ENCODE peak calls at places on chromosomes 13 and 19, in four cellular contexts. H is cardiac fibroblast, Y is nucleus accumbens, N is psoas muscle. D is an unnamed sample.

GRCh38 chr19:39520541-39521204 is 5.7 kb downstream of the SELENOV start:
- DNase-seq in H (no peak), Y (no peak), N (no peak), D (no peak)

GRCh38 chr13:102903659-102904407 is 58.0 kb downstream of the ERCC5 start:
- DNase-seq in H (peak; percentile 28), Y (no peak), N (no peak), D (no peak)

GRCh38 chr19:41734585-41734984 is 20.7 kb upstream of the CEACAM6 start:
- DNase-seq in H (no peak), Y (no peak), N (no peak), D (no peak)

GRCh38 chr13:40475617-40476016 is 190.8 kb downstream of the FOXO1 start:
- DNase-seq in H (no peak), Y (no peak), N (no peak), D (no peak)

GRCh38 chr13:107233541-107233940 is 665.6 kb upstream of the ARGLU1 start:
- DNase-seq in H (no peak), Y (no peak), N (no peak), D (no peak)

GRCh38 chr19:23318143-23318542 is 67.9 kb upstream of the ZNF724 start:
- DNase-seq in H (no peak), Y (no peak), N (no peak), D (no peak)

GRCh38 chr13:59906413-59907027 is 257.2 kb downstream of the DIAPH3 start:
- DNase-seq in H (peak; percentile 65), Y (peak; percentile 1), N (no peak), D (no peak)

GRCh38 chr19:4724252-4724514 is 541 bp upstream of the DPP9 start:
- DNase-seq in H (no peak), Y (no peak), N (no peak), D (no peak)

GRCh38 chr19:49338691-49339363 is 3.6 kb downstream of the CD37 start:
- DNase-seq in H (peak; percentile 50), Y (peak; percentile 33), N (peak; percentile 72), D (peak; percentile 31)

GRCh38 chr13:110392510-110393233 is 85.6 kb downstream of the COL4A2 start:
- DNase-seq in H (peak; percentile 92), Y (no peak), N (no peak), D (no peak)

GRCh38 chr13:41610426-41610825 is 153.1 kb downstream of the RGCC start:
- DNase-seq in H (peak; percentile 93), Y (no peak), N (peak; percentile 59), D (no peak)

GRCh38 chr13:39811051-39811450 is 155.6 kb downstream of the COG6 start:
- DNase-seq in H (no peak), Y (no peak), N (no peak), D (no peak)

GRCh38 chr19:736125-736524 is 14.8 kb upstream of the MISP start:
- DNase-seq in H (no peak), Y (no peak), N (no peak), D (no peak)